ENCODE peak calls at places on chromosomes 12 and 14, in ten cellular contexts. E is spleen; M is SK-N-SH; S is mesendoderm; A is endodermal cell; X is aorta; R is lung; Z is A549; C is CD4-positive, CD25-positive, alpha-beta regulatory T cell; U is cardiac muscle cell. K is an unnamed sample.
A peak's percentile ranks its signal among the peaks of the same experiment; 100 is the strongest.

GRCh38 chr14:75315143-75315542 is 36.5 kb downstream of the FOS start:
- DNase-seq in E (no peak), M (peak; percentile 45), S (no peak), A (no peak), X (no peak), R (no peak), Z (no peak), C (no peak), U (peak; percentile 90), K (no peak)

GRCh38 chr12:1884651-1885050 is 33.8 kb downstream of the CACNA2D4 start:
- DNase-seq in E (no peak), M (no peak), S (no peak), A (no peak), X (no peak), R (no peak), Z (no peak), C (no peak), U (no peak), K (no peak)

GRCh38 chr12:70640901-70641300 is 3.7 kb upstream of the PTPRB start:
- DNase-seq in E (no peak), M (no peak), S (no peak), A (no peak), X (no peak), R (no peak), Z (no peak), C (no peak), U (no peak), K (no peak)

GRCh38 chr12:132356686-132357622 is 27.6 kb upstream of the GALNT9 start:
- DNase-seq in E (peak; percentile 62), M (no peak), S (peak; percentile 63), A (peak; percentile 92), X (peak; percentile 69), R (no peak), Z (peak; percentile 67), C (no peak), U (peak; percentile 86), K (peak; percentile 1)

GRCh38 chr14:93946506-93947170 is 19.5 kb downstream of the FAM181A start:
- DNase-seq in E (no peak), M (no peak), S (peak; percentile 74), A (no peak), X (no peak), R (no peak), Z (no peak), C (no peak), U (peak; percentile 40), K (no peak)

GRCh38 chr12:131264625-131265024 is 310.9 kb downstream of the ADGRD1 start:
- DNase-seq in E (peak; percentile 55), M (no peak), S (no peak), A (no peak), X (no peak), R (no peak), Z (peak; percentile 52), C (no peak), U (no peak), K (peak; percentile 38)

GRCh38 chr14:60981626-60982455 is 796 bp downstream of the SLC38A6 start:
- DNase-seq in E (no peak), M (peak; percentile 11), S (peak; percentile 71), A (no peak), X (no peak), R (no peak), Z (peak; percentile 37), C (peak; percentile 17), U (peak; percentile 92), K (no peak)

GRCh38 chr14:61517861-61518802 is 177.2 kb upstream of the HIF1A start:
- DNase-seq in E (no peak), M (no peak), S (no peak), A (peak; percentile 8), X (no peak), R (no peak), Z (no peak), C (no peak), U (peak; percentile 61), K (peak; percentile 41)

GRCh38 chr14:41607966-41608663 is 1.4 kb downstream of the LRFN5 start:
- DNase-seq in E (peak; percentile 58), M (no peak), S (peak; percentile 81), A (peak; percentile 71), X (peak; percentile 77), R (no peak), Z (no peak), C (no peak), U (no peak), K (peak; percentile 53)

GRCh38 chr12:9033244-9033887 is 44.0 kb downstream of the KLRG1 start:
- DNase-seq in E (no peak), M (no peak), S (no peak), A (no peak), X (no peak), R (no peak), Z (no peak), C (no peak), U (no peak), K (no peak)

GRCh38 chr14:65432361-65432948 is 19.9 kb downstream of the FUT8 start:
- DNase-seq in E (no peak), M (no peak), S (peak; percentile 36), A (no peak), X (no peak), R (no peak), Z (no peak), C (no peak), U (no peak), K (no peak)

GRCh38 chr14:72818998-72819397 is 74.9 kb downstream of the DPF3 start:
- DNase-seq in E (no peak), M (no peak), S (no peak), A (no peak), X (no peak), R (no peak), Z (no peak), C (no peak), U (no peak), K (no peak)

GRCh38 chr12:69569236-69569635 is 16.0 kb upstream of the CCT2 start:
- DNase-seq in E (no peak), M (no peak), S (no peak), A (no peak), X (no peak), R (no peak), Z (no peak), C (no peak), U (no peak), K (no peak)

GRCh38 chr14:23124337-23124954 is 5.4 kb upstream of the CEBPE start:
- DNase-seq in E (no peak), M (no peak), S (no peak), A (no peak), X (no peak), R (no peak), Z (no peak), C (no peak), U (no peak), K (no peak)

GRCh38 chr14:20469890-20470858 is 968 bp downstream of the PNP start:
- DNase-seq in E (peak; percentile 81), M (peak; percentile 24), S (peak; percentile 88), A (peak; percentile 80), X (no peak), R (peak; percentile 50), Z (peak; percentile 69), C (peak; percentile 66), U (peak; percentile 59), K (no peak)

GRCh38 chr12:107475900-107476299 is 209.7 kb upstream of the PWP1 start:
- DNase-seq in E (no peak), M (no peak), S (no peak), A (no peak), X (no peak), R (no peak), Z (no peak), C (no peak), U (no peak), K (no peak)

GRCh38 chr14:102629700-102630365 is 37.4 kb downstream of the RCOR1 start:
- DNase-seq in E (no peak), M (no peak), S (peak; percentile 38), A (peak; percentile 64), X (peak; percentile 20), R (no peak), Z (no peak), C (no peak), U (peak; percentile 33), K (no peak)

GRCh38 chr14:68663385-68664076 is 129.3 kb downstream of the ZFP36L1 start:
- DNase-seq in E (no peak), M (no peak), S (no peak), A (no peak), X (no peak), R (no peak), Z (no peak), C (peak; percentile 68), U (peak; percentile 64), K (peak; percentile 4)
- H3K4me1 ChIP-seq in E (peaks cover 24% of the 10 kb centered on the region), M (peaks cover 9% of the 10 kb centered on the region), S (peaks cover 5% of the 10 kb centered on the region), A (peaks cover 5% of the 10 kb centered on the region), X (peaks cover 9% of the 10 kb centered on the region), R (peaks cover 13% of the 10 kb centered on the region), Z (peaks cover 5% of the 10 kb centered on the region), C (peaks cover 26% of the 10 kb centered on the region), U (peaks cover 41% of the 10 kb centered on the region), K (peaks cover 5% of the 10 kb centered on the region)

DNA sequence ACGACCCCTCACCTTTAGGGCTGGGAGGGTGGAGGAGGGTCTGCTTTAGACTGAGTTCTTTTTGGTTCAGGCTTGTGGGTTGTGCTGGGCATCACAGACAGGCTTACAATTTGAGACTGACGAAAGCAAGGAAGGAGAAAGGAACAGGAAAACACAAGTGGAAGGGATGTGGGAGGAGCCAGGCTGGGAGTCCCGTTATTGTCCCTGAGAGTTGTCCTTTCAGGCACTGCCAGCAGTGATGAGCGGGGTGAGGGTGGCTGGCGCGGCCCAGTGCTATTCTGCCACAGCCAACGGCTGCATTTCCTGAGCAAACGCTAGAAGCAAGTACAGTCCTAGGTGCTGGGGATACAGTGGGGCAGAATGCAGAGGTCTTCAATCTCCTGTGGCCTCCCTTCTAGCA is 29.2 kb upstream of the TSPAN9 start:
- DNase-seq in E (peak; percentile 69), M (no peak), S (no peak), A (peak; percentile 75), X (peak; percentile 46), R (no peak), Z (no peak), C (no peak), U (no peak), K (no peak)
- H3K4me3 ChIP-seq in E (no peak overlapping the region), M (no peak overlapping the region), S (no peak overlapping the region), A (no peak overlapping the region), X (no peak overlapping the region), R (no peak overlapping the region), Z (no peak overlapping the region), C (no peak overlapping the region), U (no peak overlapping the region), K (no peak overlapping the region)

GRCh38 chr12:47801170-47801903 is 18.4 kb downstream of the HDAC7 start:
- DNase-seq in E (peak; percentile 88), M (no peak), S (no peak), A (no peak), X (no peak), R (no peak), Z (no peak), C (no peak), U (no peak), K (no peak)
- H3K4me1 ChIP-seq in E (peaks cover 71% of the 10 kb centered on the region), M (peaks cover 40% of the 10 kb centered on the region), S (peaks cover 9% of the 10 kb centered on the region), A (peaks cover 3% of the 10 kb centered on the region), X (peaks cover 6% of the 10 kb centered on the region), R (peaks cover 43% of the 10 kb centered on the region), Z (peaks cover 12% of the 10 kb centered on the region), C (peaks cover 60% of the 10 kb centered on the region), U (peaks cover 18% of the 10 kb centered on the region), K (peaks cover 27% of the 10 kb centered on the region)

DNA sequence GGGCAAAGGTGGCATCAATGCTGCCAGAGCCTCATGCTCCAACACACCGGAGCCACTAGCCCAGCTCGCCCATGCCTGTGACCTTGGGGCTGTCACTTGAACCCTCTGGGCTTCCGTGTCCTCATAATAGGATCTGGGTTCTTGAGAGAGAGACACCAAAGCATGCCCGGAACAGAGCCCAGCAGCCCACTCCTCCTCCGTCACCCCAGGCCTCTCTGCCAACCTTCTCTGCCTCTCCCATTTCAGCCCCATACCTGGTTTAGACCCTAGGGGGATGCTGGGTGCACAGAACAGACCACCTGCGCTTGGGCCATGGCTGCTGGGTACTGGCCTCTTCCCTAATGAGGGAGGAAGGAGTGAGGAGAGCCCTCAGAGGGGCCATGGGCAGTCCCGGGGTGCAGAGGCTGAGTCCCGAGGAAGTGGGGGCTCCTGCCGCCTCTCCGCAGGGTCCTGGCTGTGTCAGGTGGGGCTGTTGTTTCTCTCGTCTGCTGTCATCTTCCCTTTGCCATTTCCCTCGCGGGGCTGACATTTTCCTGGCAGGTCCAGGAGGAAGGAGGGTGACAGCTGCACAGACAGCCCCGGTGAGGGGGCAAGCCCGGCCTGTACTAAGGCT is 172.4 kb upstream of the RTL1 start:
- DNase-seq in E (peak; percentile 63), M (no peak), S (no peak), A (peak; percentile 48), X (peak; percentile 60), R (peak; percentile 11), Z (no peak), C (no peak), U (no peak), K (no peak)
- H3K4me3 ChIP-seq in E (no peak overlapping the region), M (no peak overlapping the region), S (no peak overlapping the region), A (no peak overlapping the region), X (no peak overlapping the region), R (no peak overlapping the region), Z (no peak overlapping the region), C (no peak overlapping the region), U (no peak overlapping the region), K (no peak overlapping the region)